ENCODE peak calls at places on chromosomes 4 and X, in nine cellular contexts. N, D, Z, V, T, R, O, F and H are unnamed samples.

GRCh38 chr4:120083152-120083551 is 16.5 kb upstream of the MAD2L1 start:
- DNase-seq in V (no peak), T (no peak), D (no peak), O (no peak), R (no peak), F (no peak), N (no peak), Z (no peak), H (no peak)

GRCh38 chrX:10574663-10575062 is 45.7 kb downstream of the MID1 start:
- DNase-seq in V (no peak), O (no peak), R (no peak), Z (no peak), N (peak; percentile 34), T (no peak), F (no peak), D (no peak), H (no peak)

GRCh38 chr4:24793219-24794005 is 2.0 kb upstream of the SOD3 start:
- DNase-seq in V (peak; percentile 8), O (no peak), D (peak; percentile 19), Z (no peak), R (no peak), F (no peak), N (no peak), T (no peak), H (no peak)

GRCh38 chr4:34289489-34289888 is 1954.8 kb downstream of the ARAP2 start:
- DNase-seq in Z (no peak), T (no peak), F (no peak), V (no peak), D (no peak), N (no peak), O (no peak), R (no peak), H (no peak)

GRCh38 chrX:131729295-131729694 is 185.4 kb downstream of the OR13H1 start:
- DNase-seq in D (peak; percentile 88), N (peak; percentile 90), O (peak; percentile 85), T (no peak), F (no peak), R (peak; percentile 84), Z (peak; percentile 87), V (no peak), H (peak; percentile 87)

GRCh38 chrX:27735914-27736313 is 71.9 kb upstream of the MAGEB10 start:
- DNase-seq in N (no peak), T (no peak), F (no peak), O (no peak), V (no peak), R (no peak), Z (no peak), D (no peak), H (no peak)

GRCh38 chrX:39162322-39162721 is 361.1 kb downstream of the MID1IP1 start:
- DNase-seq in R (peak; percentile 33), O (peak; percentile 35), F (peak; percentile 2), N (peak; percentile 15), Z (no peak), D (no peak), V (no peak), T (no peak), H (no peak)

GRCh38 chr4:48799157-48799556 is 19.1 kb upstream of the FRYL start:
- DNase-seq in Z (no peak), V (no peak), T (no peak), N (no peak), F (no peak), D (no peak), R (no peak), O (no peak), H (no peak)

GRCh38 chrX:106481341-106481740 is 130.4 kb upstream of the RADX start:
- DNase-seq in T (no peak), F (no peak), Z (peak; percentile 57), D (peak; percentile 41), V (peak; percentile 3), O (peak; percentile 12), R (no peak), N (peak; percentile 31), H (peak; percentile 58)

GRCh38 chrX:53695901-53696300 is 9.4 kb upstream of the HUWE1 start:
- DNase-seq in O (no peak), Z (no peak), V (no peak), T (no peak), N (no peak), F (no peak), D (no peak), R (no peak), H (no peak)

GRCh38 chrX:84188320-84188834 is 378 bp upstream of the RPS6KA6 start:
- DNase-seq in D (peak; percentile 64), F (no peak), T (peak; percentile 70), V (peak; percentile 48), R (peak; percentile 25), O (peak; percentile 75), N (peak; percentile 62), Z (no peak), H (peak; percentile 32)

GRCh38 chr4:110135523-110135922 is 62.9 kb downstream of the ELOVL6 start:
- DNase-seq in T (no peak), Z (no peak), R (no peak), V (no peak), F (no peak), N (no peak), D (no peak), O (no peak), H (no peak)

GRCh38 chrX:137428251-137428661 is 137.7 kb upstream of the ZIC3 start:
- DNase-seq in F (no peak), T (no peak), D (no peak), Z (no peak), N (no peak), O (no peak), V (peak; percentile 19), R (peak; percentile 16), H (no peak)

GRCh38 chrX:100928660-100929613 is at the start of gene XKRX:
- DNase-seq in D (no peak), F (no peak), Z (peak; percentile 17), T (peak; percentile 56), R (peak; percentile 31), N (peak; percentile 26), V (peak; percentile 43), O (peak; percentile 43), H (peak; percentile 68)

GRCh38 chrX:107654778-107655761 is 26.8 kb downstream of the PRPS1 start:
- DNase-seq in O (peak; percentile 45), Z (peak; percentile 65), V (no peak), D (peak; percentile 92), N (peak; percentile 28), F (peak; percentile 49), T (peak; percentile 77), R (peak; percentile 61), H (peak; percentile 76)

GRCh38 chr4:76690091-76690905 is 207.6 kb downstream of the SOWAHB start:
- DNase-seq in Z (peak; percentile 10), D (peak; percentile 24), T (no peak), R (no peak), O (no peak), N (peak; percentile 21), V (peak; percentile 14), F (no peak), H (no peak)

GRCh38 chr4:155207534-155208257 is 740 bp upstream of the NPY2R start:
- DNase-seq in D (no peak), T (no peak), Z (peak; percentile 7), V (peak; percentile 15), F (no peak), R (no peak), N (no peak), O (no peak), H (no peak)

GRCh38 chr4:37812713-37813112 is 13.8 kb upstream of the PGM2 start:
- DNase-seq in V (peak; percentile 8), T (no peak), O (no peak), R (no peak), N (no peak), Z (no peak), F (no peak), D (peak; percentile 62), H (no peak)
- H3K27ac ChIP-seq in V (peak overlapping the region; percentile 70), T (no peak overlapping the region), O (no peak overlapping the region), R (no peak overlapping the region), N (no peak overlapping the region), Z (no peak overlapping the region), F (no peak overlapping the region), D (no peak overlapping the region), H (no peak overlapping the region)

DNA sequence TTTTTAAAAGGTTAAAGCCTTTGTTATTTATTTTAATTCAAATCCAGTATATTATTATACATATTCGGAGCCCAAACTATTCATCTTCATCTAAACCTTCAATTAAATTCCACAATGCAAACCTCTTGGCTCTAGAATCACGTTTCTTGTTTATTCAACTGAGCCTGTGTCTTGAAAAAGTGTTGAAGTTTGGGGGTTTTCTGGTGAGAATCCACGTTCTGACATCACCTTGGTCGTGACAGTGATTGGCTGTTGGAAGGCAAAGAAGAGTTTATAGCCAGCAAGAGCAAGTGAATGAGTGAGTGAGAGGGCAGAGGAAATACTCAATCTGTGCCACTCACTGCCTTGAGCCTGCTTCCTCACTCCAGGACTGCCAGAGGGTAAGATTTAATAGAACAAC is at the start of gene IBSP:
- DNase-seq in F (no peak), T (no peak), V (no peak), D (no peak), Z (no peak), R (no peak), N (no peak), O (no peak), H (no peak)
- H3K27ac ChIP-seq in F (no peak within 1 kb of the TSS), T (no peak within 1 kb of the TSS), V (no peak within 1 kb of the TSS), D (no peak within 1 kb of the TSS), Z (no peak within 1 kb of the TSS), R (no peak within 1 kb of the TSS), N (no peak within 1 kb of the TSS), O (no peak within 1 kb of the TSS), H (no peak within 1 kb of the TSS)

DNA sequence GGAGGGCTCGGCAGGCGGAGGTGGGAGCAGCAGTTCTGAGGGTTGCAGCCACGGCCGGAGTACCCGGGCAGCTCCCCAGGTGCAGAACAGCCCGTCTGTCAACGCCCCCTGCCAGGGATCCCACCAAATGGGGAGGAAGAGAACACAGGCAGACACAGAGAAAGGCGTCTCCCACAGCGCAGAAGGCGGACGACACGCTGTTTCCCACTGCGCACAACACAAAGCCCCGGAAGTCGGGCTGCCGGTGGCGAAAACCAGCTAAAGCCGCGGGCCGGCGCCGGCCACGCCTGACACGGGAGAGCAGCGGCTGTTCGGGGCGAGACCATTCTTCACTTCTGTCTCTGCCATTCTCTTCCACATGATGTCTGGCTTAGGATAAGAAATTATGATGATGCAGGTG is 31.6 kb downstream of the CTBP1 start:
- DNase-seq in V (no peak), R (no peak), N (no peak), T (no peak), Z (no peak), O (no peak), F (no peak), D (no peak), H (no peak)
- H3K27ac ChIP-seq in V (no peak overlapping the region), R (no peak overlapping the region), N (no peak overlapping the region), T (no peak overlapping the region), Z (no peak overlapping the region), O (no peak overlapping the region), F (no peak overlapping the region), D (no peak overlapping the region), H (no peak overlapping the region)

DNA sequence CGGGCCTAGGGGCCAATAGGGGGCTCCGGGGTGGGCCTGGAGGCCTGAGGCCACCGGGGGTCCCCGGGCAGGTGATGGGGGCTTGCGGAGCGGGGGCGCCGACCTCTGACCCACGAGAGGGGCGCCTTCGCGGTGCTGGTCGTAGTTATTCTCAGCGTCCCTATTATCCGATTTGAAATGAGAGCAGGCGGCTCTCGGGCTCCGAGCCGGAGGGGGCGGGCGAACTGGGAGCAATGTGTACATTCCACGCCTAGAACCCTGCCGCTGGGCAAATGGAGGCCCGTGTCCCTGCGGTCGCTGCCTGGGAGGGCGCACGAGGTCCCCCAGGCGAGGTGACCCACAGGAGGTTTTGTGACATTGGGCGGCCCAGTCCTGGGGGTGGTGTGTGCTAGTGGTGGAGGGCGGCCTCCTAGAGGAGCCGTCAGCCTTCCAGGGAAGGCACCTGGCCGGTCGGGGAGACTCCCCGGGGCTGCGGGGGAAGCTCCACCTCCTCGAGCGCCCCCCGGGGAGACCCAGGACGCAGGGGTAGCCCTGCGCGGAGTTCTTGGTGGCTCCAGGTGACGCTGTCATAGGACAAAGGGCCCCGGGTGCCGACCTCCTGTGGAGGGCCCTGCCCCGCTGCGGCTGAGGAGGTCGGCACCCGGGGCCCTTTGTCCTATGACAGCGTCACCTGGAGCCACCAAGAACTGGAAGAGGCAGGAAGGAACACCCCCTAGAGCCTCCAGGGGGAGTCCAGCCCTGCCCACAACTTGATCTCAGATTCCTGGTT is 102.6 kb upstream of the PRKX start:
- DNase-seq in F (peak; percentile 3), R (peak; percentile 55), O (peak; percentile 75), Z (peak; percentile 66), N (peak; percentile 63), D (peak; percentile 12), V (peak; percentile 8), T (peak; percentile 67), H (peak; percentile 62)
- H3K27ac ChIP-seq in F (peak overlapping the region; percentile 73), R (peak overlapping the region; percentile 98), O (peak overlapping the region; percentile 83), Z (peak overlapping the region; percentile 87), N (peak overlapping the region; percentile 60), D (peak overlapping the region; percentile 73), V (peak overlapping the region; percentile 99), T (peak overlapping the region; percentile 91), H (peak overlapping the region; percentile 91)